ENCODE peak calls at places on chromosomes 11 and 22, in five cellular contexts. K is AG04450, M is GM20000, G is esophagus squamous epithelium, U is endothelial cell of umbilical vein. Q is an unnamed sample.

GRCh38 chr22:45493286-45493771 is 9.4 kb upstream of the FBLN1 start:
- DNase-seq in K (no peak), M (no peak), G (no peak), U (no peak), Q (no peak)

GRCh38 chr11:11841121-11841604 is 609 bp upstream of the USP47 start:
- DNase-seq in K (no peak), M (no peak), G (no peak), U (no peak), Q (no peak)

GRCh38 chr11:1877211-1878133 is 14.2 kb downstream of the PRR33 start:
- DNase-seq in K (no peak), M (no peak), G (no peak), U (no peak), Q (peak)

GRCh38 chr11:64791781-64792291 is 11.2 kb downstream of the MAP4K2 start:
- DNase-seq in K (no peak), M (no peak), G (no peak), U (no peak), Q (no peak)

GRCh38 chr11:19432370-19433163 is 191.8 kb upstream of the E2F8 start:
- DNase-seq in K (peak), M (peak), G (no peak), U (no peak), Q (no peak)

GRCh38 chr11:2901196-2901796 is 15.7 kb upstream of the CDKN1C start:
- DNase-seq in K (no peak), M (no peak), G (no peak), U (no peak), Q (no peak)

GRCh38 chr11:71977743-71978418 is 20.8 kb upstream of the IL18BP start:
- DNase-seq in K (no peak), M (no peak), G (no peak), U (peak), Q (peak)

GRCh38 chr11:61347916-61348461 is 13.7 kb downstream of the CYB561A3 start:
- DNase-seq in K (no peak), M (no peak), G (no peak), U (peak), Q (no peak)

GRCh38 chr11:116972692-116973091 is 125.5 kb downstream of the SIK3 start:
- DNase-seq in K (no peak), M (no peak), G (no peak), U (no peak), Q (no peak)

GRCh38 chr22:47695176-47695575 is 932.7 kb downstream of the TBC1D22A start:
- DNase-seq in K (no peak), M (peak), G (no peak), U (no peak), Q (peak)

GRCh38 chr11:106466441-106467190 is 389.2 kb downstream of the AASDHPPT start:
- DNase-seq in K (peak), M (no peak), G (no peak), U (no peak), Q (no peak)

GRCh38 chr11:104254347-104254746 is 90.4 kb upstream of the PDGFD start:
- DNase-seq in K (no peak), M (peak), G (no peak), U (peak), Q (peak)

GRCh38 chr22:50621948-50622722 is 5.8 kb downstream of the ARSA start:
- DNase-seq in K (no peak), M (peak), G (no peak), U (no peak), Q (peak)

DNA sequence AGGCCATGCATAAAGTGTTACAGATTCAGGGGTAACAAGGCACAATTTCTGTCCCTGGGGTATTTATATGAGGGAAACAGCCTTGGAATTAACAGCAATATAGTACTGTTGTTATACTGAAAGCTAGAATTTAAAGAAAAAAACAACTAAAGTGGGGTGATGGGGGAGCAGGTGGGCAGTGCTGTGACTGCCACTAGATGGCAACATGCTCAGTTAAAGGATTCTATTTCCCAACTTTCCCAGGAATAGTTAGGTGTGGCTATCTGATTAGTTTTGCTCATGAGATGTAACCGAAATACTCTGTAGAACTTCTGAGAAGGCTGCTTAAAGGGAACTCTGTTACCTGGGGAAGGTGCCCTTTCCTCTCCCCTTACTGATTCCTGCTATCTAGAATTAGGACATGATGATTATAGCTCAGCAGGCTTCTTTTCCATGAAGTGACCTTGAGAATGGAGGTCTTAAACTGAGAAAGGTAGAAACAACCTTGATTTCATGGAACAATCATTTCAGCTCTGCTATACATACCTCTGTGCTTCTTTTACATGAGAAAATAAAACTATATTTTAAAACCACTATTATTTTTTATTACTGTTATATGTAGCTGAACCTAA is 102.6 kb downstream of the RELT start:
- DNase-seq in K (no peak), M (peak), G (no peak), U (peak), Q (peak)
- TF ChIP-seq CTCF in K (peak), M (peak), G (no peak), U (peak), Q (peak)

DNA sequence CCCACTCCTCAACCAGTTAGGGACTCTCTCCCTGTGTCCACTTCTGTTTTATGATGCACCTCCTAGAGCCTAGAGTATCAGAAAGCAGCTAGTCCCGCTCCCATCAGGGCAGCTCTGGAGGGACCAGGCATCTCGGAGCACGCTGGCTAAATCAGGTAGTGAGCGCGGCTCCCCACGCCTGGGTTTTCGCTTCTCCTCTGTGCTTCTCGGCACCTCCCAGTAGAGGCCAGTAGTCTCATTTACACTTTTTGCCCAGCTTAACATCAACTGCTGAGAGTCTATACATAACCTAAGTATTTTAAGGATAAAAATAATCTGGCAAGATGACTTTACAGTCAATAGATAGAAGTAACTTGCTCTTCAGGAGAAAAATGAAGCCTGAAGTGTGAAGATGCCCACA is 473.8 kb downstream of the OPCML start:
- DNase-seq in K (no peak), M (no peak), G (no peak), U (no peak), Q (no peak)
- TF ChIP-seq CTCF in K (no peak), M (no peak), G (no peak), U (no peak), Q (no peak)

DNA sequence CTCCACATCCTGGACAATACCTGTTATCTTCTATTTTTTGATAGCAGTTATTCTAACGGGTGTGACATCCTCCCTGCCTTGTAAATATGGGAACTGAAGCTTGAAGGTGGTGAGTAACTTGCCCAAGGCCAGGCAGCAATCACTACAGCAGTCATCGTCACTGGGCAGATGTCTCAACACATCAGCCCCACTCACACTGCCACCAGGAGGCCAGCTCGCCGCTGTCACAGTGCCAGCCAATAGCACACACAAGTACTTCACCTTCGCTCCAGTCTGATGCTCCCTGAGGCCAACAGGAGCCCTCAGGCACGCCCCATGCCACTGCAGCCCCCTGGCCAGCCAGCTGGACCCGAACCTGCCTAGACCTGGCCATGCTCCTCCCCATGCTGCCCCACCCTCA is 4.9 kb upstream of the TTLL1 start:
- DNase-seq in K (no peak), M (no peak), G (no peak), U (no peak), Q (no peak)
- TF ChIP-seq CTCF in K (no peak), M (no peak), G (no peak), U (no peak), Q (no peak)

DNA sequence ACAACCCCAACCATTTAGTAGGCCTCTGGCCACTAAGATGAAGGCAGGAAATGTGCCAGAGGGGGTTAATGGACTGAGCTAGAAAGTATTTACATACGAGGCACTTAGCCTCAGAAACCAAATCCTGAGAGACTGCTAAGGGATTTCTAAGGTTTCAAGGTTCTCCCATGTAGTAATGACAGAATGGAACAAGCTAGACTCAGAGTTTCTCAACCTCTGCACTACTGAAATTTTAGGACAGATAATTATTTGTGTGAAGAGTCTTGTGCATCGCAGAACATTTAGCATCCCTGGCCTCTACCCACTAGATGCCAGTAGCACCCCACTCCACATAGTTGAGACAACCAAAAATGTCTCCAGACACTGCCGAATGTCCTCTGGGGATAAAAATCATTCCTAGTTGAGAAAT is 54.8 kb upstream of the CHRM4 start:
- DNase-seq in K (no peak), M (no peak), G (no peak), U (peak), Q (no peak)
- TF ChIP-seq CTCF in K (peak), M (peak), G (no peak), U (no peak), Q (no peak)

DNA sequence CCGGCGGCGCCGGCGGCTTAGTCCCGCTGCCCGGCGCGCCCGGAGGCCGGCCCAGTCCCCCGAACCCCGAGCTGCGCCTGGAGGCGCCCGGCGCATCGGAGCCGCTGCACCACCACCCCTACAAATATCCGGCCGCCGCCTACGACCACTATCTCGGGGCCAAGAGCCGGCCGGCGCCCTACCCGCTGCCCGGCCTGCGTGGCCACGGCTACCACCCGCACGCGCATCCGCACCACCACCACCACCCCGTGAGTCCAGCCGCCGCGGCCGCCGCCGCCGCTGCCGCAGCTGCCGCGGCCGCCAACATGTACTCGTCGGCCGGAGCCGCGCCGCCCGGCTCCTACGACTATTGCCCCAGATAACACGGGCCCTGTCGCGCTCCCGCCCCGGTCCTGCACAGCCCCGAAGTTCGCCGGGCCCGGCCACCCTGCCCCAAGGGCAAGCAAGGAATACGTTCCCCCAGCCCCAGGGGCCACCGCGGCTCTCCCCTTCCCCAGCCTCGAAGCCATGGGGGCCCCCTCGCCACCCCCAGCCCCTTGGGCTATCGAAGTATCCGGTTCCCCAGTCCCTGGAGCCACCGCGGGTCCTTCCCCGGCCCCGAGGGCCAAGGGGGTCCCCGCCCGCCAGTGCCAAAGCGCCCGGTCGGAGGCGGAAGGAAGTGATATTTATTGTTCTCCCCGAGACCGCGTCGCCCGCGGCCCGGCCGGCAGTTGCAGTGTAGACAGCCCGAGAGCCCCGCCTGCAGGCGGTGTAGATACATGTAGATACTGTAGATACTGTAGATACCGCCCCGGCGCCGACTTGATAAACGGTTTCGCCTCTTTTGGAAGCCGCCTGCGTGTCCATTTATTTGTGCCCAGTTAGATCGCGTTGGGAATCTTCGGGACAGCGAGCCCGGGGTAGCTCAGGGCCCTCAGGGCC is 6.2 kb downstream of the TBX1 start:
- DNase-seq in K (no peak), M (peak), G (no peak), U (no peak), Q (peak)
- TF ChIP-seq CTCF in K (peak), M (no peak), G (no peak), U (peak), Q (peak)

GRCh38 chr22:38881464-38881871 is 9.5 kb upstream of the CBX6 start:
- DNase-seq in K (peak), M (no peak), G (no peak), U (no peak), Q (no peak)

GRCh38 chr22:38879961-38880360 is 7.9 kb upstream of the CBX6 start:
- DNase-seq in K (no peak), M (no peak), G (no peak), U (no peak), Q (no peak)

GRCh38 chr22:38878001-38878400 is 6.0 kb upstream of the CBX6 start:
- DNase-seq in K (no peak), M (no peak), G (no peak), U (no peak), Q (no peak)

GRCh38 chr22:38881997-38882396 is 10.0 kb upstream of the CBX6 start:
- DNase-seq in K (no peak), M (no peak), G (no peak), U (no peak), Q (no peak)

DNA sequence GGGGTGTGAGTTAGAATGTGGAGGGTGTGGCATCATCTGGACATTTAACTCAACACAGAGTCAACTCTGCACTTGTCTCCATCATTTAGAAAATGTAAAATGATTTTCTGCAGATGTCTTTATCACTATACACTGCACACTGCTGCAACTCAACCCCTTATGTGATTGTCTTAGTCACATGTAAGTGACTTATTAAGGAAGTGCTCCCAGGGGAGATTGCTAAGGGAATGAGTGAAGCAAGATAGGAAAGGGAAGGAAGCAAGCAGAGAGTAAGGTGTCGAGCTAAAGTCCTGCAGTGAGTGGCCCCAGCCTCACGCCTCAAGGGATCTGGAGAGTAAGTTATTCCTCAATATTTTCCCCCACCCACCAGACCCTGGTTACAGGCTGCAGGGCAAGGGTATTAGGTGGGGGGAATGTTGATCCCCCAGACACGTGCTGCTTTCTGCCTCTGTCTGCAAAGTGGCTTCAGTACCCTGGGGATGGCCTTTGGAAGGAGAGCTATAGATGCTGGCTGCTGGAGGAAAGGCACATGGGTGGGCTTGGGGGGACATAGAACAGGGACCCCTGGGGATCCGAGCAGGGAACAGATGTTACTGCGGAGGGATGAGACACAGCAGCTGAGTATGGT is 7.2 kb upstream of the CBX6 start:
- DNase-seq in K (no peak), M (no peak), G (no peak), U (no peak), Q (no peak)
- TF ChIP-seq CTCF in K (no peak), M (no peak), G (no peak), U (no peak), Q (no peak)

DNA sequence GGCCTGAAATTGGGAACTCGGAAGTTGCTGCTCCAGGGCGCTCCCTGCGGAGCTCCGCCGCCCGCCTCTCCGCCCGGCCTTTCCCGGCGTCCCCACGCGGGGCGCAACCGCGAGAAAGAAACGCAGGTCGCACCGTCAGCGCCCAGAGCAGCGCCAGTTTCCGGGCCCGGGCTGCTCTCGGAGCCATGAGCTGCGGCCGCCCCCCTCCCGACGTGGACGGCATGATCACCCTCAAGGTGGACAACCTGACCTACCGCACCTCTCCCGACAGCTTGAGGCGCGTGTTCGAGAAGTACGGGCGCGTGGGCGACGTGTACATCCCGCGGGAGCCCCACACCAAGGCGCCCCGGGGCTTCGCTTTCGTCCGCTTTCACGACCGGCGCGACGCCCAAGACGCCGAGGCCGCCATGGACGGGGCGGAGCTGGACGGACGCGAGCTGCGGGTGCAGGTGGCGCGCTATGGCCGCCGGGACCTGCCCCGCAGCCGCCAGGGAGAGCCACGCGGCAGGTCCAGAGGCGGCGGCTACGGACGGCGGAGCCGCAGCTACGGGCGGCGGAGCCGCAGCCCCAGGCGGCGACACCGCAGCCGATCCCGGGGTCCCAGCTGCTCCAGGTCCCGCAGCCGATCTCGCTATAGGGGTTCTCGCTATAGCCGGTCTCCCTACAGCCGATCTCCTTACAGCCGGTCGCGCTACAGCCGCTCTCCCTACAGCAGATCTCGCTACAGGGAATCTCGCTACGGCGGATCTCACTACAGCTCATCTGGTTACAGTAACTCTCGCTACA is 516 bp downstream of the SRSF8 start:
- DNase-seq in K (no peak), M (peak), G (no peak), U (peak), Q (peak)
- TF ChIP-seq CTCF in K (peak), M (peak), G (no peak), U (peak), Q (peak)

GRCh38 chr11:76596652-76597051 is 73.9 kb downstream of the LRRC32 start:
- DNase-seq in K (no peak), M (no peak), G (no peak), U (no peak), Q (no peak)

GRCh38 chr11:76597533-76598425 is 72.8 kb downstream of the LRRC32 start:
- DNase-seq in K (no peak), M (no peak), G (no peak), U (no peak), Q (peak)

GRCh38 chr11:76600124-76600655 is 70.4 kb downstream of the LRRC32 start:
- DNase-seq in K (no peak), M (no peak), G (no peak), U (no peak), Q (no peak)

GRCh38 chr11:76599041-76600013 is 71.2 kb downstream of the LRRC32 start:
- DNase-seq in K (no peak), M (no peak), G (no peak), U (no peak), Q (no peak)

GRCh38 chr11:76598426-76598839 is 72.1 kb downstream of the LRRC32 start:
- DNase-seq in K (no peak), M (peak), G (no peak), U (peak), Q (peak)
- TF ChIP-seq CTCF in K (peak), M (peak), G (no peak), U (peak), Q (peak)

GRCh38 chr11:118687906-118688305 is 8.5 kb upstream of the TREH start:
- DNase-seq in K (no peak), M (no peak), G (no peak), U (no peak), Q (no peak)
- TF ChIP-seq CTCF in K (no peak), M (no peak), G (no peak), U (no peak), Q (no peak)

Q was measured in activated CD8-positive, alpha-beta T cell treated with anti-CD3 and anti-CD28 coated beads for 36 hours.